ENCODE peak calls at places on chromosomes 2 and 18, in nine cellular contexts. D, C, J, B, I, Z, Y, M and S are unnamed samples.

GRCh38 chr18:13366977-13367892 is 148.7 kb downstream of the LDLRAD4 start:
- DNase-seq in Z (no peak), C (no peak), Y (no peak), M (no peak), D (no peak), B (no peak), J (no peak), I (no peak), S (peak)

GRCh38 chr2:23489471-23490400 is 104.8 kb downstream of the KLHL29 start:
- DNase-seq in Z (no peak), C (no peak), Y (no peak), I (peak), M (no peak), D (no peak), B (peak), J (no peak), S (no peak)

GRCh38 chr2:133676392-133677130 is 108.3 kb upstream of the NCKAP5 start:
- DNase-seq in Y (no peak), M (no peak), J (no peak), D (no peak), C (no peak), I (no peak), Z (no peak), B (no peak), S (no peak)

GRCh38 chr18:36348971-36349417 is 51.5 kb downstream of the FHOD3 start:
- DNase-seq in C (no peak), D (no peak), Z (no peak), Y (no peak), J (no peak), I (no peak), M (no peak), B (no peak), S (no peak)

GRCh38 chr18:49071776-49072175 is 121.0 kb upstream of the SMAD7 start:
- DNase-seq in I (no peak), J (no peak), Y (no peak), D (no peak), M (no peak), B (no peak), Z (no peak), C (no peak), S (no peak)

GRCh38 chr2:102841107-102841840 is 79.4 kb downstream of the TMEM182 start:
- DNase-seq in Y (peak), D (no peak), J (peak), C (peak), I (peak), B (peak), Z (no peak), M (peak), S (peak)

GRCh38 chr2:38505779-38506178 is 96.9 kb downstream of the HNRNPLL start:
- DNase-seq in I (no peak), D (no peak), Y (no peak), M (no peak), C (peak), J (no peak), Z (no peak), B (peak), S (no peak)

GRCh38 chr2:2717406-2717805 is 386.3 kb upstream of the MYT1L start:
- DNase-seq in J (no peak), C (no peak), I (no peak), Y (no peak), M (no peak), Z (no peak), B (no peak), D (no peak), S (no peak)

GRCh38 chr2:3959372-3959771 is 256.0 kb downstream of the DCDC2C start:
- DNase-seq in D (no peak), C (no peak), I (no peak), Z (no peak), J (no peak), M (peak), B (peak), Y (peak), S (peak)

GRCh38 chr2:65658871-65659270 is 226.5 kb upstream of the SPRED2 start:
- DNase-seq in Y (no peak), C (no peak), Z (no peak), J (no peak), D (no peak), M (no peak), B (peak), I (no peak), S (no peak)

GRCh38 chr2:64362562-64363026 is 91.4 kb upstream of the LGALSL start:
- DNase-seq in J (peak), M (no peak), C (no peak), D (no peak), Y (no peak), B (no peak), I (no peak), Z (no peak), S (no peak)

GRCh38 chr2:149018971-149019370 is 19.5 kb upstream of the LYPD6B start:
- DNase-seq in J (no peak), M (no peak), I (no peak), Y (no peak), D (no peak), B (no peak), C (no peak), Z (no peak), S (no peak)

GRCh38 chr2:31333046-31333445 is 81.5 kb downstream of the XDH start:
- DNase-seq in Y (no peak), M (no peak), J (no peak), I (no peak), B (no peak), C (no peak), Z (no peak), D (no peak), S (no peak)

GRCh38 chr2:3459185-3460015 is 59.9 kb downstream of the ADI1 start:
- DNase-seq in D (no peak), Y (peak), Z (no peak), M (no peak), B (no peak), I (no peak), J (no peak), C (no peak), S (peak)

GRCh38 chr2:167509585-167509984 is 621.3 kb downstream of the XIRP2 start:
- DNase-seq in J (no peak), Z (no peak), D (no peak), M (peak), Y (peak), C (peak), I (no peak), B (peak), S (peak)

GRCh38 chr18:68800075-68800474 is 2.2 kb downstream of the CCDC102B start:
- DNase-seq in B (no peak), Y (peak), D (no peak), J (no peak), M (no peak), C (no peak), I (no peak), Z (no peak), S (no peak)

GRCh38 chr2:164737612-164738081 is 104.0 kb downstream of the COBLL1 start:
- DNase-seq in J (peak), B (peak), C (no peak), I (peak), M (peak), Y (peak), Z (no peak), D (no peak), S (peak)

GRCh38 chr2:33373986-33374385 is 102.5 kb upstream of the RASGRP3 start:
- DNase-seq in Z (no peak), D (no peak), Y (no peak), J (no peak), B (no peak), I (no peak), M (no peak), C (no peak), S (no peak)

GRCh38 chr2:240814946-240815760 is 4.9 kb downstream of the KIF1A start:
- DNase-seq in Z (no peak), Y (no peak), J (no peak), C (no peak), M (no peak), D (no peak), I (no peak), B (no peak), S (peak)

GRCh38 chr18:26386002-26386401 is 159.8 kb downstream of the TAF4B start:
- DNase-seq in D (no peak), C (peak), B (peak), Z (no peak), M (no peak), Y (no peak), J (no peak), I (no peak), S (no peak)

GRCh38 chr2:174615951-174616436 is 18.4 kb upstream of the WIPF1 start:
- DNase-seq in C (no peak), B (peak), D (no peak), Y (no peak), J (no peak), Z (no peak), I (no peak), M (no peak), S (no peak)

GRCh38 chr2:157839162-157839801 is 36.8 kb downstream of the ACVR1 start:
- DNase-seq in Z (no peak), Y (peak), B (peak), J (no peak), M (peak), I (no peak), D (no peak), C (no peak), S (peak)

GRCh38 chr2:217919781-217920351 is 82.9 kb downstream of the TNS1 start:
- DNase-seq in Z (no peak), Y (no peak), C (no peak), I (no peak), D (no peak), J (no peak), B (peak), M (no peak), S (peak)

GRCh38 chr2:148882051-148882450 is 7.0 kb downstream of the KIF5C start:
- DNase-seq in D (no peak), M (no peak), Y (no peak), I (no peak), B (no peak), Z (no peak), C (no peak), J (no peak), S (no peak)

GRCh38 chr2:36420569-36421164 is 65.1 kb downstream of the CRIM1 start:
- DNase-seq in C (no peak), J (no peak), B (no peak), I (no peak), M (no peak), Z (no peak), D (no peak), Y (no peak), S (no peak)

GRCh38 chr2:237408280-237408679 is 5.7 kb downstream of the COL6A3 start:
- DNase-seq in M (no peak), Z (no peak), Y (no peak), C (no peak), I (no peak), D (no peak), B (peak), J (no peak), S (no peak)